ENCODE peak calls at places on chromosome 10, in five cellular contexts. M is left ventricle myocardium inferior; U is CD4-positive, alpha-beta memory T cell; Y is lower leg skin; K is GM23248. J is an unnamed sample.

GRCh38 chr10:18594574-18595156 is 56.7 kb downstream of the NSUN6 start:
- DNase-seq in K (no peak), Y (no peak), M (no peak), U (no peak), J (no peak)

GRCh38 chr10:122255509-122256301 is 15.4 kb upstream of the BTBD16 start:
- DNase-seq in Y (no peak), M (no peak), K (no peak), U (no peak), J (no peak)

GRCh38 chr10:97593423-97593822 is 3.9 kb downstream of the C10orf62 start:
- DNase-seq in K (peak; percentile 32), U (no peak), Y (peak; percentile 32), M (no peak), J (no peak)

GRCh38 chr10:13594641-13595040 is 7.9 kb downstream of the PRPF18 start:
- DNase-seq in Y (no peak), M (no peak), K (peak; percentile 6), U (no peak), J (no peak)

GRCh38 chr10:44369851-44370250 is 15.0 kb downstream of the CXCL12 start:
- DNase-seq in K (peak; percentile 64), Y (no peak), U (no peak), M (no peak), J (no peak)

GRCh38 chr10:76270464-76270863 is 839.0 kb downstream of the LRMDA start:
- DNase-seq in U (no peak), Y (no peak), K (no peak), M (no peak), J (no peak)

GRCh38 chr10:987635-987905 is 664 bp upstream of the GTPBP4 start:
- DNase-seq in K (peak; percentile 79), Y (no peak), U (no peak), M (no peak), J (peak; percentile 48)

GRCh38 chr10:26741368-26741767 is 43.9 kb downstream of the PDSS1 start:
- DNase-seq in Y (no peak), M (no peak), U (no peak), K (no peak), J (no peak)

GRCh38 chr10:10804998-10805737 is 212.5 kb upstream of the CELF2 start:
- DNase-seq in Y (no peak), M (no peak), U (no peak), K (peak; percentile 84), J (no peak)

GRCh38 chr10:16728266-16728665 is 89.0 kb downstream of the RSU1 start:
- DNase-seq in U (no peak), M (no peak), Y (no peak), K (peak; percentile 51), J (no peak)

GRCh38 chr10:47282005-47282656 is 17.9 kb upstream of the GDF10 start:
- DNase-seq in U (no peak), M (no peak), K (no peak), Y (no peak), J (no peak)

GRCh38 chr10:110387983-110388681 is 83.4 kb upstream of the SMNDC1 start:
- DNase-seq in K (no peak), M (no peak), U (peak; percentile 8), Y (no peak), J (no peak)

GRCh38 chr10:89810908-89811515 is 109.6 kb downstream of the KIF20B start:
- DNase-seq in U (no peak), M (no peak), Y (no peak), K (no peak), J (no peak)

GRCh38 chr10:17963431-17963830 is 11.7 kb downstream of the SLC39A12 start:
- DNase-seq in M (no peak), U (no peak), Y (no peak), K (no peak), J (no peak)

GRCh38 chr10:78623577-78624215 is 445.1 kb upstream of the ZMIZ1 start:
- DNase-seq in Y (no peak), K (peak; percentile 87), M (no peak), U (no peak), J (no peak)

GRCh38 chr10:7601023-7601656 is 65.6 kb downstream of the ITIH5 start:
- DNase-seq in U (no peak), K (no peak), M (no peak), Y (no peak), J (no peak)

DNA sequence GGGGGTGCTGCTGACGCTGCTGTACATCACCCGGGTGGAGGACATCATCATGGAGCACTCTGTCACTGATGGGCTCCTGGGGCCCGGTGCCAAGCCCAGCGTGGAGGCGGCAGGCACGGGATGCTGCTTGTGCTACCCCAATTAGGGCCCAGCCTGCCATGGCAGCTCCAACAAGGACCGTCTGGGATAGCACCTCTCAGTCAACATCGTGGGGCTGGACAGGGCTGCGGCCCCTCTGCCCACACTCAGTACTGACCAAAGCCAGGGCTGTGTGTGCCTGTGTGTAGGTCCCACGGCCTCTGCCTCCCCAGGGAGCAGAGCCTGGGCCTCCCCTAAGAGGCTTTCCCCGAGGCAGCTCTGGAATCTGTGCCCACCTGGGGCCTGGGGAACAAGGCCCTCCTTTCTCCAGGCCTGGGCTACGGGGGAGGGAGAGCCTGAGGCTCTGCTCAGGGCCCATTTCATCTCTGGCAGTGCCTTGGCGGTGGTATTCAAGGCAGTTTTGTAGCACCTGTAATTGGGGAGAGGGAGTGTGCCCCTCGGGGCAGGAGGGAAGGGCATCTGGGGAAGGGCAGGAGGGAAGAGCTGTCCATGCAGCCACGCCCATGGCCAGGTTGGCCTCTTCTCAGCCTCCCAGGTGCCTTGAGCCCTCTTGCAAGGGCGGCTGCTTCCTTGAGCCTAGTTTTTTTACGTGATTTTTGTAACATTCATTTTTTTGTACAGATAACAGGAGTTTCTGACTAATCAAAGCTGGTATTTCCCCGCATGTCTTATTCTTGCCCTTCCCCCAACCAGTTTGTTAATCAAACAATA is 55.8 kb downstream of the TSPAN15 start:
- DNase-seq in K (no peak), Y (no peak), U (no peak), M (no peak), J (peak; percentile 12)
- H3K4me3 ChIP-seq in K (no peak overlapping the region), Y (no peak overlapping the region), U (peak overlapping the region; percentile 51), M (peak overlapping the region; percentile 50), J (no peak overlapping the region)

GRCh38 chr10:70812814-70813213 is 2.9 kb upstream of the SGPL1 start:
- DNase-seq in Y (no peak), M (no peak), U (no peak), K (no peak), J (no peak)

GRCh38 chr10:70816220-70816894 is 609 bp downstream of the SGPL1 start:
- DNase-seq in Y (peak; percentile 64), K (peak; percentile 85), U (peak; percentile 28), M (peak; percentile 64), J (peak; percentile 74)

GRCh38 chr10:70811881-70812280 is 3.9 kb upstream of the SGPL1 start:
- DNase-seq in Y (no peak), K (no peak), U (no peak), M (no peak), J (no peak)

GRCh38 chr10:70814126-70814525 is 1.6 kb upstream of the SGPL1 start:
- DNase-seq in K (no peak), Y (no peak), M (no peak), U (no peak), J (no peak)

GRCh38 chr10:70815504-70816219 is at the start of gene SGPL1:
- DNase-seq in M (peak; percentile 88), K (peak; percentile 94), U (peak; percentile 87), Y (peak; percentile 79), J (peak; percentile 92)
- H3K4me3 ChIP-seq in M (peak within 1 kb of the TSS; percentile 77), K (peak within 1 kb of the TSS; percentile 91), U (peak within 1 kb of the TSS; percentile 72), Y (peak within 1 kb of the TSS; percentile 78), J (peak within 1 kb of the TSS; percentile 86)

DNA sequence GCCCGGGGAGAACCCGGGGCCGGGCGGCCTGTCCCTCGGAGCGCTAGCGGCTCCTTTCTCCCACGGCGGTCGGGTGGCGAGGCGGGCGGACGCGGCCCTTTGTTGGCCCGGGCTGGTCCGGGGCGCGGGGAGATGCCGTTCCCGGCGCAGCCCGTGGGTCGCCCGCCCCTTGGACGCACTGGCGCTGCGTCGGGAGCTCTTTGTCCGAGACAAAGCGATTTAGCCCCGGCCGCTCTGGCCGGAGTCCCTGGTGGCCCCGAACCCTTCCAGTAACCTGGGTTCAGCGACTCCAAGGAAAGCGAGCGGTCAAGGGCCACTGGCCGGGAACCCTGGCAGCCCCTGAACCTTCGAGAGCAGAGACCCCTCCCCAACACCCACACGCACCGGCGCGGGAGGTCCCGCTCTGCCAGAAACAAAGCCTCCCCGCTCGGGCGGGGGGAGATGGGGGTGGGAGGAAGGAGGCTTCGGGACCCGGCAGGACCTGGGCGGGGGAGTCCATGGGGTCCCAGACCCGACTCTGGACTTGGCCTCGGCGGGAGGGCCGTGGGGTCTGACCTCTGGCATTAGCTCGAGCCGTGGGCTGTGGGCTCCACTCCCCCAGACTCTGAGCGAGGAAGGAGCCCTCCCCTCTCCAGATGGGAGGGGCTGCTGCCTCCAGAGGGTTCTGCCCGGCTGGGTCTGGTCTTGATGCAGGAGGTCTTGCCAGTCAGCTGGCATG is 832 bp downstream of the DPYSL4 start:
- DNase-seq in M (no peak), Y (no peak), U (no peak), K (peak; percentile 39), J (no peak)
- H3K4me3 ChIP-seq in M (peak overlapping the region; percentile 73), Y (no peak overlapping the region), U (no peak overlapping the region), K (peak overlapping the region; percentile 5), J (peak overlapping the region; percentile 52)

DNA sequence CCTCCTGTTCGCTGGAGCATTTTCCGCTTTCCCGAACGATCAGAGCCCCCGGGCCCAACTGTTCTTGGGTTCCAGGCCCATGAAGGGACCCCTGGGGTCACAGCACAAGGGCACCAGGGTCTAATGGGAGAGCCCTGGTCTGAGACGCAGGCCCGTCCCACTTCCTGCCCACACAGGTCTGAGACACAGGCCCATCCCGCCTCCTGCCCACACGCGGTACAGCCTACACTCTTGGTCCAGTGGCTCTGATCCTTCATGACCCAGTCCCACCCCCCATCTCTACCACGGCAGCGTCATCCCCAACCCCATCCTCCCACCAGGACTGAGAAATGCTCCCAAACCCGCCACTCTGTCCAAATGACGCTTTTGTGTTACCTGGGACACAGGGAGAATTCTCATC is 38.7 kb upstream of the SAMD8 start:
- DNase-seq in M (no peak), Y (no peak), U (no peak), K (no peak), J (no peak)
- H3K4me3 ChIP-seq in M (no peak overlapping the region), Y (no peak overlapping the region), U (no peak overlapping the region), K (no peak overlapping the region), J (no peak overlapping the region)

GRCh38 chr10:72759584-72759983 is 67.6 kb downstream of the MCU start:
- DNase-seq in K (no peak), Y (no peak), U (no peak), M (no peak), J (no peak)
- H3K4me3 ChIP-seq in K (no peak overlapping the region), Y (no peak overlapping the region), U (no peak overlapping the region), M (no peak overlapping the region), J (no peak overlapping the region)

GRCh38 chr10:101071885-101072433 is 10.2 kb downstream of the KAZALD1 start:
- DNase-seq in Y (no peak), M (no peak), K (no peak), U (no peak), J (no peak)
- H3K4me3 ChIP-seq in Y (no peak overlapping the region), M (no peak overlapping the region), K (no peak overlapping the region), U (no peak overlapping the region), J (no peak overlapping the region)

DNA sequence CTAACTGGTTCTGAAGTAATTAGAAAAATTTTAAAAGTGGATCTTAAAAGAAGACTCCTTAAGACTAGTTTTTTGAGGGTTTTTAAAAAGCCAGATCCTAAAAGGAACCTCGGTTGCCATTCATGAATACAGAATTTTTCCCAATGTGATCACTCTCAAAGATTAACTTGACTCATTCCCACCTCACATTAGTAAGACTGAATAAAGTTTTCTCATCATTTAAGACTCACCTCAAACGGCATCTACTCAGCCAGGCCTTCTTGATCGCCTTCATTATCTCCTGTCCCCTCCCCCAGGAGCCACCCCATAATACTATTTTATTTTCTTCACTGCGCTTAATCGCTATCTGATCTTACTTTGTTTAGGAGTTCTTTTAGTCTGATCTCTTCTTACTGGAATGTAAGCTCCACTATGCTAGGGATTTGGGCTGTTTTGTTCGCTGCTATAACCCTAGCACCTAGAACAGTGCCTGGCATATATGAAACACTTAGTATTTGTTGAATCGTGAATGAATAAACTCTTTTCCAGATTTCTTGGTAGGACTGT is 55.9 kb upstream of the PCGF5 start:
- DNase-seq in Y (no peak), U (no peak), K (peak; percentile 66), M (no peak), J (no peak)
- H3K4me3 ChIP-seq in Y (no peak overlapping the region), U (no peak overlapping the region), K (peak overlapping the region; percentile 82), M (peak overlapping the region; percentile 96), J (no peak overlapping the region)

J was measured in testis.